ENCODE peak calls at places on chromosomes 13 and 19, in eight cellular contexts. One of them, this sample, is unnamed.

GRCh38 chr13:48125794-48126228 is 30.9 kb upstream of the MED4 start:
- DNase-seq in HAP-1: no peak
- DNase-seq in WERI-Rb-1: no peak
- DNase-seq in BE2C: no peak
- DNase-seq in psoas muscle: no peak
- DNase-seq in brain microvascular endothelial cell: no peak
- DNase-seq in H7: no peak
- DNase-seq in naive thymus-derived CD4-positive, alpha-beta T cell: no peak
- DNase-seq in this sample: peak; percentile 81

GRCh38 chr19:3669134-3669436 is 31.2 kb downstream of the PIP5K1C start:
- DNase-seq in H7: no peak
- DNase-seq in psoas muscle: no peak
- DNase-seq in BE2C: no peak
- DNase-seq in HAP-1: no peak
- DNase-seq in naive thymus-derived CD4-positive, alpha-beta T cell: no peak
- DNase-seq in brain microvascular endothelial cell: no peak
- DNase-seq in WERI-Rb-1: peak; percentile 68
- DNase-seq in this sample: no peak

GRCh38 chr13:111050539-111050879 is 64.6 kb upstream of the ARHGEF7 start:
- DNase-seq in psoas muscle: no peak
- DNase-seq in H7: no peak
- DNase-seq in naive thymus-derived CD4-positive, alpha-beta T cell: no peak
- DNase-seq in brain microvascular endothelial cell: no peak
- DNase-seq in BE2C: no peak
- DNase-seq in WERI-Rb-1: no peak
- DNase-seq in HAP-1: no peak
- DNase-seq in this sample: no peak

GRCh38 chr13:102402292-102402691 is 444 bp upstream of the FGF14 start:
- DNase-seq in BE2C: peak; percentile 91
- DNase-seq in brain microvascular endothelial cell: no peak
- DNase-seq in WERI-Rb-1: peak; percentile 41
- DNase-seq in HAP-1: peak; percentile 28
- DNase-seq in H7: peak; percentile 82
- DNase-seq in psoas muscle: peak; percentile 44
- DNase-seq in naive thymus-derived CD4-positive, alpha-beta T cell: peak; percentile 28
- DNase-seq in this sample: peak; percentile 20

GRCh38 chr13:45108716-45109706 is 11.3 kb upstream of the GTF2F2 start:
- DNase-seq in brain microvascular endothelial cell: peak; percentile 40
- DNase-seq in WERI-Rb-1: no peak
- DNase-seq in H7: peak; percentile 67
- DNase-seq in psoas muscle: no peak
- DNase-seq in BE2C: no peak
- DNase-seq in HAP-1: no peak
- DNase-seq in naive thymus-derived CD4-positive, alpha-beta T cell: no peak
- DNase-seq in this sample: peak; percentile 46

GRCh38 chr13:98171806-98172569 is 5.1 kb downstream of the RNF113B start:
- DNase-seq in H7: peak; percentile 30
- DNase-seq in brain microvascular endothelial cell: peak; percentile 63
- DNase-seq in psoas muscle: peak; percentile 72
- DNase-seq in HAP-1: no peak
- DNase-seq in BE2C: peak; percentile 50
- DNase-seq in WERI-Rb-1: no peak
- DNase-seq in naive thymus-derived CD4-positive, alpha-beta T cell: no peak
- DNase-seq in this sample: no peak

GRCh38 chr13:96492758-96493157 is 402.9 kb downstream of the HS6ST3 start:
- DNase-seq in BE2C: no peak
- DNase-seq in HAP-1: no peak
- DNase-seq in WERI-Rb-1: no peak
- DNase-seq in brain microvascular endothelial cell: no peak
- DNase-seq in naive thymus-derived CD4-positive, alpha-beta T cell: no peak
- DNase-seq in H7: no peak
- DNase-seq in psoas muscle: no peak
- DNase-seq in this sample: no peak

GRCh38 chr13:49435992-49436391 is 7.9 kb downstream of the CAB39L start:
- DNase-seq in WERI-Rb-1: no peak
- DNase-seq in H7: no peak
- DNase-seq in BE2C: no peak
- DNase-seq in HAP-1: no peak
- DNase-seq in naive thymus-derived CD4-positive, alpha-beta T cell: no peak
- DNase-seq in brain microvascular endothelial cell: peak; percentile 19
- DNase-seq in psoas muscle: no peak
- DNase-seq in this sample: peak; percentile 13

GRCh38 chr13:40787062-40787461 is 2.3 kb upstream of the SLC25A15 start:
- DNase-seq in HAP-1: no peak
- DNase-seq in WERI-Rb-1: no peak
- DNase-seq in psoas muscle: no peak
- DNase-seq in naive thymus-derived CD4-positive, alpha-beta T cell: no peak
- DNase-seq in brain microvascular endothelial cell: peak; percentile 24
- DNase-seq in BE2C: no peak
- DNase-seq in H7: no peak
- DNase-seq in this sample: no peak

GRCh38 chr19:49930483-49931011 is 1.2 kb upstream of the NUP62 start:
- DNase-seq in HAP-1: no peak
- DNase-seq in H7: peak; percentile 83
- DNase-seq in BE2C: peak; percentile 50
- DNase-seq in naive thymus-derived CD4-positive, alpha-beta T cell: no peak
- DNase-seq in brain microvascular endothelial cell: no peak
- DNase-seq in psoas muscle: peak; percentile 74
- DNase-seq in WERI-Rb-1: no peak
- DNase-seq in this sample: no peak

DNA sequence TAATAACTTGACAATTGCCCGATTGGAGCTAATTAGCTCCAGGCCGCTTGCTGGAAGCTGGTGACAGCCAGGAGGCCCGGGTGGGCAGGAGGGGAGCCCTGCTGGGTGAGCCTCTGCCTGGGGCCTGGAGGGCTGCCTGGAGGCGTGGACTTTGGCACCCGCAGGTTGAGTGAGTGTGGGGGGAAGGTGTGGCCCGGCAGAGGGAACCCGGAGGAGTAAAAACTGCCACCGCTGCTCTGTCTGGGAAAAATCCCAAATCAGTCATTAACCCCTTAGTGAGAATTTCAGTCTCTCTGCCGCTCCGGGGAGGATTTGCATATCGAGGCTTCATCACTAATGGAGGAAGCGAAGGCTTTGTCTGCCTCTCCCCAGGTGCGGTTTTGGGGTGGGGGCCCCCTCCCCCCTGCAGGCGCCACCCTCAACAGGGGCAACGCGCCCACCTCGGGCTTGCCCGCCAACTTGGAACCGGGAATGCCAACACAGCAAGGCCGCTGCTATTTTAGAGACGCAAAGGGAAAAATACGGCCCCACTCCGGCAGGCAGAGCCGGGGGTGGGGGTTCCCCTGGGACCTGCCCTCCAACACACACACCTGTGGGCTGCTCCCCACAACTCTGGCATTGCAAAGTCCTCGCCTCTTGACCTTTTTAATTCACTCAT is 6.2 kb downstream of the EFNA2 start:
- DNase-seq in H7: no peak
- DNase-seq in WERI-Rb-1: no peak
- DNase-seq in naive thymus-derived CD4-positive, alpha-beta T cell: no peak
- DNase-seq in BE2C: no peak
- DNase-seq in HAP-1: no peak
- DNase-seq in psoas muscle: no peak
- DNase-seq in brain microvascular endothelial cell: no peak
- DNase-seq in this sample: no peak
- H3K27me3 ChIP-seq in H7: peaks cover 4% of the 10 kb centered on the region
- H3K27me3 ChIP-seq in WERI-Rb-1: no peaks in the 10 kb centered on the region
- H3K27me3 ChIP-seq in naive thymus-derived CD4-positive, alpha-beta T cell: no peaks in the 10 kb centered on the region
- H3K27me3 ChIP-seq in BE2C: peaks cover 16% of the 10 kb centered on the region
- H3K27me3 ChIP-seq in HAP-1: no peaks in the 10 kb centered on the region
- H3K27me3 ChIP-seq in psoas muscle: peaks cover 31% of the 10 kb centered on the region
- H3K27me3 ChIP-seq in brain microvascular endothelial cell: peaks cover 28% of the 10 kb centered on the region
- H3K27me3 ChIP-seq in this sample: peaks cover 6% of the 10 kb centered on the region

GRCh38 chr19:5262721-5263120 is 77.9 kb downstream of the PTPRS start:
- DNase-seq in brain microvascular endothelial cell: no peak
- DNase-seq in HAP-1: no peak
- DNase-seq in psoas muscle: no peak
- DNase-seq in BE2C: no peak
- DNase-seq in H7: no peak
- DNase-seq in WERI-Rb-1: no peak
- DNase-seq in naive thymus-derived CD4-positive, alpha-beta T cell: no peak
- DNase-seq in this sample: no peak

GRCh38 chr19:5261151-5261890 is 79.3 kb downstream of the PTPRS start:
- DNase-seq in brain microvascular endothelial cell: no peak
- DNase-seq in BE2C: no peak
- DNase-seq in naive thymus-derived CD4-positive, alpha-beta T cell: no peak
- DNase-seq in psoas muscle: peak; percentile 42
- DNase-seq in HAP-1: no peak
- DNase-seq in H7: no peak
- DNase-seq in WERI-Rb-1: no peak
- DNase-seq in this sample: no peak

GRCh38 chr19:5263615-5264014 is 77.0 kb downstream of the PTPRS start:
- DNase-seq in BE2C: no peak
- DNase-seq in psoas muscle: peak; percentile 32
- DNase-seq in H7: peak; percentile 37
- DNase-seq in naive thymus-derived CD4-positive, alpha-beta T cell: no peak
- DNase-seq in HAP-1: no peak
- DNase-seq in WERI-Rb-1: no peak
- DNase-seq in brain microvascular endothelial cell: no peak
- DNase-seq in this sample: no peak

GRCh38 chr19:5265260-5265659 is 75.4 kb downstream of the PTPRS start:
- DNase-seq in psoas muscle: no peak
- DNase-seq in naive thymus-derived CD4-positive, alpha-beta T cell: no peak
- DNase-seq in H7: no peak
- DNase-seq in BE2C: no peak
- DNase-seq in brain microvascular endothelial cell: no peak
- DNase-seq in HAP-1: no peak
- DNase-seq in WERI-Rb-1: no peak
- DNase-seq in this sample: no peak

DNA sequence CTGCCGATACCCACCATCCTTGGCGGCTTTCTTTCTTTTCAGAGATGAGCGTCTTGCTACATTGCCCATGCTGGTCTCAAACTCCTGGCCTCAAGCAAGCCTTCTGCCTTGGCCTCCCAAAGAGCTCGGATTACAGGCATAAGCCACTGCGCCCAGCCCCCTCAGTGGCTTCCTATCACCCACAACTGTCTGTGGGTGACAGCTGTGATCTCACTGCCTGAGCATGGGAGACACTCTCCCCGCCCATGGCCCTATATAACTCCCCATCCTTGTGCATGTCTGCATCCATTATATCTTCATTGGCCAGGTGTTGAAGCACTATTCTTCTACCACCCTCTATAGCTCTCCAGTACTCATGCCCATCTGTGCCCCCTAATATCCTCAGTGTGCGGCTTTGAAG is 76.2 kb downstream of the PTPRS start:
- DNase-seq in HAP-1: no peak
- DNase-seq in naive thymus-derived CD4-positive, alpha-beta T cell: no peak
- DNase-seq in psoas muscle: no peak
- DNase-seq in H7: no peak
- DNase-seq in WERI-Rb-1: no peak
- DNase-seq in BE2C: no peak
- DNase-seq in brain microvascular endothelial cell: no peak
- DNase-seq in this sample: no peak
- H3K36me3 ChIP-seq in HAP-1: peaks cover 10% of the 10 kb centered on the region
- H3K36me3 ChIP-seq in naive thymus-derived CD4-positive, alpha-beta T cell: no peaks in the 10 kb centered on the region
- H3K36me3 ChIP-seq in psoas muscle: no peaks in the 10 kb centered on the region
- H3K36me3 ChIP-seq in H7: peaks cover 13% of the 10 kb centered on the region
- H3K36me3 ChIP-seq in WERI-Rb-1: peaks cover 48% of the 10 kb centered on the region
- H3K36me3 ChIP-seq in BE2C: peaks cover 31% of the 10 kb centered on the region
- H3K36me3 ChIP-seq in brain microvascular endothelial cell: peaks cover 12% of the 10 kb centered on the region
- H3K36me3 ChIP-seq in this sample: peaks cover 9% of the 10 kb centered on the region

GRCh38 chr13:27965740-27966640 is 3.1 kb downstream of the CDX2 start:
- DNase-seq in BE2C: no peak
- DNase-seq in naive thymus-derived CD4-positive, alpha-beta T cell: no peak
- DNase-seq in brain microvascular endothelial cell: no peak
- DNase-seq in WERI-Rb-1: no peak
- DNase-seq in HAP-1: peak; percentile 66
- DNase-seq in H7: peak; percentile 86
- DNase-seq in psoas muscle: no peak
- DNase-seq in this sample: no peak

GRCh38 chr13:27968316-27969072 is 621 bp downstream of the CDX2 start:
- DNase-seq in brain microvascular endothelial cell: no peak
- DNase-seq in naive thymus-derived CD4-positive, alpha-beta T cell: no peak
- DNase-seq in H7: peak; percentile 83
- DNase-seq in HAP-1: no peak
- DNase-seq in WERI-Rb-1: no peak
- DNase-seq in psoas muscle: no peak
- DNase-seq in BE2C: no peak
- DNase-seq in this sample: no peak

GRCh38 chr13:27966641-27967202 is 2.4 kb downstream of the CDX2 start:
- DNase-seq in BE2C: no peak
- DNase-seq in WERI-Rb-1: no peak
- DNase-seq in naive thymus-derived CD4-positive, alpha-beta T cell: no peak
- DNase-seq in brain microvascular endothelial cell: no peak
- DNase-seq in H7: peak; percentile 84
- DNase-seq in psoas muscle: no peak
- DNase-seq in HAP-1: no peak
- DNase-seq in this sample: no peak

GRCh38 chr13:27967736-27968315 is 1.3 kb downstream of the CDX2 start:
- DNase-seq in naive thymus-derived CD4-positive, alpha-beta T cell: no peak
- DNase-seq in BE2C: no peak
- DNase-seq in psoas muscle: no peak
- DNase-seq in H7: peak; percentile 42
- DNase-seq in HAP-1: no peak
- DNase-seq in brain microvascular endothelial cell: no peak
- DNase-seq in WERI-Rb-1: no peak
- DNase-seq in this sample: no peak

DNA sequence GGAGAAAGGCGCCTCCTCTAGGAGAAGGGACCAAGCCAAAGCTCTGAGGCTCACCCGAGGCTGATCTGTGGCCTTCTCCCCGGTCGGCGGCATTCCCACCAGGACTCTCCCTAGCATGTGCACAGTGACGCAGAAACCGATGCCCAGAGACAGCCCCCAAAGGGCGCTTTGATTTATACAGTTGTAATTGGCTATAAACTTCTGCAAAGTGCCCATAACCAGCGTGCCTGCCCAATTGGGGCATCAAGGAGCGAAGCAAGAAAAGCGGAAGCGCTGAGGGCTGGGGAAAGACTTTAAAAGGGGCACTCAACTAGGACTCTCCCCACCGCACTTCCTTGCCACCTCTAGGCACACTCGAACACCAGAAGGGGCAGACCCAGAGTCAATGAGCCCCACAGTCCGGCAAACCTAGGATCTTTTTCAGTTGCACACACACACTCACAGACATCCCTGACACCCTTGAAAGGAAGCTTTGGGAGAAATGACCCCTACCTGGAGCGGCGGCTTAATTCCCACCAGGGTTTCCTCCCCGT is 1.8 kb downstream of the CDX2 start:
- DNase-seq in HAP-1: no peak
- DNase-seq in naive thymus-derived CD4-positive, alpha-beta T cell: no peak
- DNase-seq in WERI-Rb-1: no peak
- DNase-seq in psoas muscle: no peak
- DNase-seq in H7: peak; percentile 49
- DNase-seq in brain microvascular endothelial cell: no peak
- DNase-seq in BE2C: no peak
- DNase-seq in this sample: no peak
- H3K27me3 ChIP-seq in HAP-1: peaks cover 7% of the 10 kb centered on the region
- H3K27me3 ChIP-seq in naive thymus-derived CD4-positive, alpha-beta T cell: peaks cover 5% of the 10 kb centered on the region
- H3K27me3 ChIP-seq in WERI-Rb-1: peaks cover 100% of the 10 kb centered on the region
- H3K27me3 ChIP-seq in psoas muscle: peaks cover 55% of the 10 kb centered on the region
- H3K27me3 ChIP-seq in H7: peaks cover 98% of the 10 kb centered on the region
- H3K27me3 ChIP-seq in brain microvascular endothelial cell: peaks cover 96% of the 10 kb centered on the region
- H3K27me3 ChIP-seq in BE2C: peaks cover 98% of the 10 kb centered on the region
- H3K27me3 ChIP-seq in this sample: peaks cover 100% of the 10 kb centered on the region

DNA sequence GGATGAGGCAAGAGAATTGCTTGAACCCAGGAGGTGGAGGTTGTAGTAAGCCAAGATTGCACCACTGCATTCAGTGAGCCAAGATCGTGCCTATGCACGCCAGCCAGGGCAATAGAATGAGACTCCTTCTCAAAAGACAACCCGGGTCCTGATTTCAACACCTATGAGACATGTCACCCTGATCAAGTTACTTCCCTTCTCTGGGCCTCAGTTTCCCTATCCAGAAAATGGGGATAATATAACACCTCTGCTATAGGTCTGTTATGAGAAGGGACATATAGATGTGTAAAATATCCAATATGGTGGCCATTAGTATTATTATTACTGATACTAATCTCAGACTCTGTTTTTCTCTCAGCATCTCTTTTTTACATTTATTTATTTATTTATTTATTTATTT is 12.9 kb upstream of the GIPR start:
- DNase-seq in H7: no peak
- DNase-seq in WERI-Rb-1: no peak
- DNase-seq in HAP-1: no peak
- DNase-seq in naive thymus-derived CD4-positive, alpha-beta T cell: no peak
- DNase-seq in BE2C: no peak
- DNase-seq in brain microvascular endothelial cell: no peak
- DNase-seq in psoas muscle: no peak
- DNase-seq in this sample: no peak
- H3K36me3 ChIP-seq in H7: no peaks in the 10 kb centered on the region
- H3K36me3 ChIP-seq in WERI-Rb-1: no peaks in the 10 kb centered on the region
- H3K36me3 ChIP-seq in HAP-1: no peaks in the 10 kb centered on the region
- H3K36me3 ChIP-seq in naive thymus-derived CD4-positive, alpha-beta T cell: no peaks in the 10 kb centered on the region
- H3K36me3 ChIP-seq in BE2C: no peaks in the 10 kb centered on the region
- H3K36me3 ChIP-seq in brain microvascular endothelial cell: no peaks in the 10 kb centered on the region
- H3K36me3 ChIP-seq in psoas muscle: no peaks in the 10 kb centered on the region
- H3K36me3 ChIP-seq in this sample: no peaks in the 10 kb centered on the region